ENCODE peak calls at places on chromosomes 13 and 19, in six cellular contexts. L is A549, R is GM12878, O is K562, V is H1, W is SK-N-SH. Z is an unnamed sample.

GRCh38 chr13:113017506-113018215 is 48.6 kb downstream of the MCF2L start:
- DNase-seq in L (no peak), W (no peak), V (no peak), R (no peak), O (no peak), Z (no peak)

GRCh38 chr13:114131581-114132418 is 623 bp downstream of the RASA3 start:
- DNase-seq in L (peak; percentile 12), W (peak; percentile 80), V (no peak), R (no peak), O (peak; percentile 51), Z (no peak)

GRCh38 chr19:34667349-34668076 is 9.4 kb downstream of the SCGB2B2 start:
- DNase-seq in O (no peak), L (no peak), R (no peak), W (no peak), V (no peak), Z (peak; percentile 16)

GRCh38 chr13:110341445-110342247 is 34.6 kb downstream of the COL4A2 start:
- DNase-seq in O (no peak), W (peak; percentile 55), V (no peak), L (no peak), R (no peak), Z (no peak)

GRCh38 chr19:54317965-54318240 is 4.9 kb upstream of the LILRA5 start:
- DNase-seq in R (no peak), W (no peak), O (no peak), L (no peak), V (no peak), Z (no peak)

GRCh38 chr19:58058428-58058827 is 654 bp upstream of the ZNF135 start:
- DNase-seq in W (no peak), L (no peak), V (no peak), R (no peak), O (no peak), Z (no peak)

GRCh38 chr19:28913626-28914025 is 299.3 kb downstream of the UQCRFS1 start:
- DNase-seq in R (no peak), W (no peak), O (no peak), V (no peak), L (no peak), Z (no peak)

GRCh38 chr19:46631481-46631880 is 4.5 kb downstream of the GNG8 start:
- DNase-seq in R (no peak), W (no peak), O (no peak), V (no peak), L (no peak), Z (no peak)

GRCh38 chr19:47190167-47190727 is 40.8 kb downstream of the BBC3 start:
- DNase-seq in R (no peak), W (peak; percentile 46), V (no peak), L (peak; percentile 92), O (no peak), Z (peak; percentile 96)

GRCh38 chr13:112910016-112910415 is 59.0 kb upstream of the MCF2L start:
- DNase-seq in L (no peak), R (no peak), O (no peak), V (no peak), W (no peak), Z (no peak)

GRCh38 chr19:18202759-18203407 is 959 bp downstream of the RAB3A start:
- DNase-seq in R (no peak), V (no peak), W (peak; percentile 70), O (peak; percentile 46), L (no peak), Z (no peak)

GRCh38 chr19:4556574-4557185 is 2.8 kb downstream of the SEMA6B start:
- DNase-seq in L (peak; percentile 82), O (peak; percentile 99), R (no peak), V (no peak), W (peak; percentile 98), Z (no peak)

GRCh38 chr13:40874138-40874776 is 84.8 kb downstream of the SLC25A15 start:
- DNase-seq in V (no peak), L (no peak), O (no peak), R (no peak), W (no peak), Z (no peak)

GRCh38 chr13:20160346-20161274 is at the start of gene GJA3:
- DNase-seq in R (no peak), L (peak; percentile 29), W (peak; percentile 62), O (peak; percentile 41), V (no peak), Z (no peak)

GRCh38 chr13:84132491-84132890 is 250.2 kb upstream of the SLITRK1 start:
- DNase-seq in R (no peak), O (no peak), W (no peak), V (no peak), L (no peak), Z (no peak)

GRCh38 chr19:16951529-16951928 is 62.7 kb downstream of the F2RL3 start:
- DNase-seq in R (no peak), L (no peak), V (no peak), W (no peak), O (no peak), Z (no peak)

GRCh38 chr13:32314968-32315254 is 252 bp downstream of the ZAR1L start:
- DNase-seq in O (peak; percentile 26), R (no peak), L (peak; percentile 33), V (no peak), W (peak; percentile 60), Z (peak; percentile 40)

GRCh38 chr19:45558399-45558878 is 26.2 kb downstream of the OPA3 start:
- DNase-seq in R (no peak), L (peak; percentile 83), V (no peak), W (peak; percentile 66), O (peak; percentile 86), Z (peak; percentile 73)

GRCh38 chr13:113562085-113562749 is 22.3 kb upstream of the TFDP1 start:
- DNase-seq in L (peak; percentile 54), W (peak; percentile 90), V (peak; percentile 46), O (peak; percentile 57), R (no peak), Z (peak; percentile 65)

GRCh38 chr19:4009990-4010807 is 2.7 kb downstream of the PIAS4 start:
- DNase-seq in L (no peak), V (no peak), O (no peak), W (peak; percentile 6), R (no peak), Z (no peak)

GRCh38 chr13:107767119-107767518 is 448.2 kb downstream of the LIG4 start:
- DNase-seq in W (peak; percentile 76), O (no peak), R (no peak), V (no peak), L (no peak), Z (no peak)

GRCh38 chr13:74040200-74040599 is 94.0 kb downstream of the KLF12 start:
- DNase-seq in L (peak; percentile 56), W (peak; percentile 55), O (peak; percentile 12), V (peak; percentile 58), R (no peak), Z (peak; percentile 49)

GRCh38 chr13:109157275-109157674 is 527.9 kb downstream of the MYO16 start:
- DNase-seq in R (no peak), V (peak; percentile 57), O (no peak), W (no peak), L (no peak), Z (no peak)

GRCh38 chr13:36813226-36813625 is 5.8 kb upstream of the RFXAP start:
- DNase-seq in W (no peak), V (no peak), R (no peak), L (no peak), O (peak; percentile 10), Z (no peak)
- TF ChIP-seq CHD2 in W (no peak), V (no peak), R (no peak), L (no peak), O (no peak), Z (no peak)

GRCh38 chr19:50570997-50571396 is 2.8 kb upstream of the LRRC4B start:
- DNase-seq in W (no peak), L (no peak), O (no peak), R (no peak), V (no peak), Z (no peak)
- H3K9me3 ChIP-seq in W (no peaks in the 10 kb centered on the region), L (no peaks in the 10 kb centered on the region), O (no peaks in the 10 kb centered on the region), R (no peaks in the 10 kb centered on the region), V (no peaks in the 10 kb centered on the region), Z (no peaks in the 10 kb centered on the region)

GRCh38 chr13:97225533-97225932 is 3.4 kb downstream of the MBNL2 start:
- DNase-seq in L (no peak), R (no peak), W (no peak), V (no peak), O (no peak), Z (no peak)
- TF ChIP-seq CHD2 in L (no peak), R (no peak), W (no peak), V (no peak), O (no peak), Z (no peak)

DNA sequence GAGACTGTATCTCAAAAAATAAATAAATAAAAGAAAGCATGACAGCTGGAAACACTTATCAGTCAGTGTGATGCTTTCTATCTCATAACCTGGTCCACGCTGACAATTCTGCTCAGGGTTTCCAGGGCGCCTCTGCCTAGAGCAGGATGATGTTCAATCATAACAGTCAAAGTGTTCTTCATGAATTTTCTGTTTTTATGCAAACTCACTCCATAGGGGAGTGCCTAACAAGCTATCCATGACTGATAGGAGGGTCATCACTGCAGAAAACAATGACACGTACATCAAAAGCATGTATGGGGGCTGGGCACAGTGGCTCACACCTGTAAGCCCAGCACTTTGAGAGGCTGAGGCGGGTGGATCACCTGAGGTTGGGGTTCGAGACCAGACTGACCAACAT is 41.4 kb upstream of the ZNF83 start:
- DNase-seq in L (no peak), W (peak; percentile 43), V (no peak), R (no peak), O (peak; percentile 15), Z (no peak)
- H3K9me3 ChIP-seq in L (peaks cover 29% of the 10 kb centered on the region), W (no peaks in the 10 kb centered on the region), V (no peaks in the 10 kb centered on the region), R (peaks cover 3% of the 10 kb centered on the region), O (no peaks in the 10 kb centered on the region), Z (peaks cover 43% of the 10 kb centered on the region)

DNA sequence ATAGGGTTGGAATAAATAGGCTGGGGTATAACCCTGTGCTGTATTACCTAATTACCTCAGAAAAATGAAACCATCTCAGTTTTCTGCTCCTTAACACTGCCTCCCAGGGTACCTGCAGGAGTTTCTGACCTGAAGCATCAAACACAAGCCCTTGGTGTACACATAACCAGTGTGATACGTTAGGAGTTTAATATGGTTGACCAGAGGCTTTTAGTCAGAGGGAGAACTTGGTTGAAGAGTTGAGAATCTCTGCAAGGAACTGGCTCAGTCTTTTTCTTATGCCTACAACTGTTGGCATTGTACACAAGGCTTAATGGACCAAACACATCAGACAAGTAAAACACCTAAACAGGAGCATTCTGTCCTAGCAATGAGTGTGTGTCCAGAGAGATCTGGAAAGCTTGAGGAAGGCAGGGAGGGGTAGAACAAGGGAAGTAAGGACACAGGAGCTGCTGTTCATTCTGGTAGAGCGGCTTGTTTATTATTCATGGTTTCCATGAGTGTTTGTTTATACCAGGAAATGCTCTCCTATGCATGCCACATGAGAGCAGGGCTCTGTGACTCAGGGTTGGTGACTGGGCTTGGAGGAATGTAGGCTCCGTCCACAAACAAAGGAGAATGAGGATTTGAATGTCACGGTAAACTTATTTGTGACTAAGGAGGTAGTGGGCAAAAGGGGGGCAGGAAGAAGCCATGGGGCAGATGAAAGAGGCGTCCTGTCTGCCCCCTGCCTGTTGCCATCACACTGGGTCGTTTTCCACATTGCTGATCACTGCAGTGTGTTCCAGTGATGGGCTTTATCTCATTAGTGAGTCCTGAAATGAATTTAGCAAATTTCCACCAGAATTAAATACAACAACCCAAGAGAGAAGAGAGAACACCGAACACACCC is 11.9 kb upstream of the SPATA13 start:
- DNase-seq in L (peak; percentile 92), W (no peak), V (peak; percentile 56), O (no peak), R (no peak), Z (peak; percentile 90)
- TF ChIP-seq CHD2 in L (no peak), W (no peak), V (no peak), O (no peak), R (no peak), Z (no peak)

DNA sequence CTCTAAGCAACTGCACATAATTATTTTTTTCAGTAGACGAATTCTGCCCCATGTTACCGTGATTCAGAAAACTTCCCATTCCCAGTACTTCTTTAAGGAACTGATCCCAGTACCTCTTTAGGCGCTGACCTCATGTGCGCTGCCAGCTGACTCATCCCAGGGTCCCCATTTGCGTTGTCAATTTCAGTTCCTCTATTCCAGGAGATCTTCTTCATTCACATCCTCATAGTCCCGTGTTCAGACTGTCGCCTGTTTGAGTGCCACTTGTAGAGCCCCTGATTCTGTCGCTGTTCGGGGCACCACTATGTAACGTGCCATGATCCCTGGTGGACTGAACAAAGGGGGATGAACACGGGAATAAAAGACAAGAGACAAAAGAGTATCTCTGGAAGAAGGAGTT is 16.4 kb downstream of the FPR3 start:
- DNase-seq in R (no peak), O (no peak), V (no peak), W (no peak), L (no peak), Z (no peak)
- H3K9me3 ChIP-seq in R (no peaks in the 10 kb centered on the region), O (peaks cover 2% of the 10 kb centered on the region), V (peaks cover 20% of the 10 kb centered on the region), W (no peaks in the 10 kb centered on the region), L (peaks cover 48% of the 10 kb centered on the region), Z (peaks cover 40% of the 10 kb centered on the region)

Z was measured in HepG2.